ENCODE peak calls at places on chromosomes 12 and 14, in seven cellular contexts. One of them, this sample, is unnamed.

GRCh38 chr12:2112401-2112800 is 59.6 kb downstream of the CACNA1C start:
- DNase-seq in neuronal stem cell: no peak
- DNase-seq in IMR-90: no peak
- DNase-seq in mesendoderm: no peak
- DNase-seq in mesenchymal stem cell: no peak
- DNase-seq in H1: no peak
- DNase-seq in trophoblast cell: no peak
- DNase-seq in this sample: no peak

GRCh38 chr12:108637631-108638030 is 3.9 kb upstream of the SELPLG start:
- DNase-seq in neuronal stem cell: no peak
- DNase-seq in IMR-90: no peak
- DNase-seq in mesendoderm: no peak
- DNase-seq in mesenchymal stem cell: no peak
- DNase-seq in H1: no peak
- DNase-seq in trophoblast cell: no peak
- DNase-seq in this sample: peak; percentile 19

GRCh38 chr14:23387916-23388882 is 11.4 kb downstream of the CMTM5 start:
- DNase-seq in neuronal stem cell: no peak
- DNase-seq in IMR-90: no peak
- DNase-seq in mesendoderm: no peak
- DNase-seq in mesenchymal stem cell: no peak
- DNase-seq in H1: no peak
- DNase-seq in trophoblast cell: no peak
- DNase-seq in this sample: no peak

GRCh38 chr14:105925615-105926414 is 399.4 kb downstream of the TMEM121 start:
- DNase-seq in neuronal stem cell: no peak
- DNase-seq in IMR-90: no peak
- DNase-seq in mesendoderm: no peak
- DNase-seq in mesenchymal stem cell: no peak
- DNase-seq in H1: no peak
- DNase-seq in trophoblast cell: no peak
- DNase-seq in this sample: no peak

GRCh38 chr14:57865450-57866198 is at the start of gene SLC35F4:
- DNase-seq in neuronal stem cell: peak; percentile 82
- DNase-seq in IMR-90: no peak
- DNase-seq in mesendoderm: peak; percentile 85
- DNase-seq in mesenchymal stem cell: no peak
- DNase-seq in H1: peak; percentile 97
- DNase-seq in trophoblast cell: no peak
- DNase-seq in this sample: peak; percentile 89

GRCh38 chr12:5259523-5259922 is 172.4 kb upstream of the NTF3 start:
- DNase-seq in neuronal stem cell: no peak
- DNase-seq in IMR-90: peak; percentile 49
- DNase-seq in mesendoderm: no peak
- DNase-seq in mesenchymal stem cell: no peak
- DNase-seq in H1: no peak
- DNase-seq in trophoblast cell: no peak
- DNase-seq in this sample: no peak

GRCh38 chr14:32382704-32383103 is 53.6 kb downstream of the AKAP6 start:
- DNase-seq in neuronal stem cell: no peak
- DNase-seq in IMR-90: no peak
- DNase-seq in mesendoderm: peak; percentile 25
- DNase-seq in mesenchymal stem cell: no peak
- DNase-seq in H1: no peak
- DNase-seq in trophoblast cell: no peak
- DNase-seq in this sample: no peak

GRCh38 chr12:50764116-50764860 is 387 bp downstream of the ATF1 start:
- DNase-seq in neuronal stem cell: peak; percentile 57
- DNase-seq in IMR-90: peak; percentile 23
- DNase-seq in mesendoderm: peak; percentile 65
- DNase-seq in mesenchymal stem cell: peak; percentile 67
- DNase-seq in H1: peak; percentile 83
- DNase-seq in trophoblast cell: peak; percentile 35
- DNase-seq in this sample: no peak

GRCh38 chr14:57470909-57471308 is 22.7 kb downstream of the CCDC198 start:
- DNase-seq in neuronal stem cell: no peak
- DNase-seq in IMR-90: no peak
- DNase-seq in mesendoderm: no peak
- DNase-seq in mesenchymal stem cell: no peak
- DNase-seq in H1: no peak
- DNase-seq in trophoblast cell: no peak
- DNase-seq in this sample: no peak

GRCh38 chr12:50411051-50411660 is 10.5 kb downstream of the LARP4 start:
- DNase-seq in neuronal stem cell: no peak
- DNase-seq in IMR-90: peak; percentile 24
- DNase-seq in mesendoderm: no peak
- DNase-seq in mesenchymal stem cell: peak; percentile 37
- DNase-seq in H1: no peak
- DNase-seq in trophoblast cell: no peak
- DNase-seq in this sample: no peak

DNA sequence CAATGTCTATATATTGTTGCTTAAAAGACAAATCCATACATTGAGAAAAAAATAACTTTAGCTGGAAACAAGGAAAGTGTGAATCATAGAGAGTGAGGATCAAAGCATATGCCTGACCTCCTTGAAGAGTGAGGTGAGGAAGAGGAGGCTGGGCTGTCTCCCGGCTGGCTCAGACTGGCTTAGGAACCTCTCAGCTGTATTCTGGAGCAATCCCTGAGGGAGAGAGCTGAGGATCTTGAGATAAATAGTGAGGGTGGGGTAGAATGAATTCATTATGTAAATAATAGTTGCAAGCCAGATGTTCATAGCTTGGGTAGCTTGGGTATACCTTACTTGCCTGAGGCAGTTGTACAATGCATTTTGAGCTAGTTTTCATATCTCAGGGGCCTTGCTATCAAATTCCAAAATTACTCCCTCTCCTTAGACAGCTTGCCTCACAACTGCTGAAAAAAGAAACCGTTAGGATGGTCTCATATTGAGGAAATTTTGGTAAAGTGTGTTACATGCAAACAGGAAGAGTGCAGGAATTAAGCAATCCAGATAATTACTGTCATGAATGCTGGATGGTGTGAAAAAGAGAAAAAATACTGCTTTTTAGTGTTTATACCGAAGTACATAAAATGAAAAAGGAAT is 30.5 kb upstream of the SLC15A5 start:
- DNase-seq in neuronal stem cell: no peak
- DNase-seq in IMR-90: no peak
- DNase-seq in mesendoderm: no peak
- DNase-seq in mesenchymal stem cell: no peak
- DNase-seq in H1: no peak
- DNase-seq in trophoblast cell: no peak
- DNase-seq in this sample: no peak
- H2BK5ac ChIP-seq in neuronal stem cell: no peak overlapping the region
- H2BK5ac ChIP-seq in IMR-90: no peak overlapping the region
- H2BK5ac ChIP-seq in mesendoderm: no peak overlapping the region
- H2BK5ac ChIP-seq in mesenchymal stem cell: no peak overlapping the region
- H2BK5ac ChIP-seq in H1: no peak overlapping the region
- H2BK5ac ChIP-seq in trophoblast cell: no peak overlapping the region
- H2BK5ac ChIP-seq in this sample: no peak overlapping the region

GRCh38 chr14:72824051-72824450 is 69.8 kb downstream of the DPF3 start:
- DNase-seq in neuronal stem cell: no peak
- DNase-seq in IMR-90: no peak
- DNase-seq in mesendoderm: peak; percentile 38
- DNase-seq in mesenchymal stem cell: no peak
- DNase-seq in H1: no peak
- DNase-seq in trophoblast cell: peak; percentile 82
- DNase-seq in this sample: no peak

GRCh38 chr14:72826039-72826438 is 67.9 kb downstream of the DPF3 start:
- DNase-seq in neuronal stem cell: no peak
- DNase-seq in IMR-90: no peak
- DNase-seq in mesendoderm: peak; percentile 11
- DNase-seq in mesenchymal stem cell: no peak
- DNase-seq in H1: no peak
- DNase-seq in trophoblast cell: no peak
- DNase-seq in this sample: no peak

GRCh38 chr14:72818998-72819397 is 74.9 kb downstream of the DPF3 start:
- DNase-seq in neuronal stem cell: no peak
- DNase-seq in IMR-90: no peak
- DNase-seq in mesendoderm: no peak
- DNase-seq in mesenchymal stem cell: no peak
- DNase-seq in H1: no peak
- DNase-seq in trophoblast cell: no peak
- DNase-seq in this sample: no peak

GRCh38 chr14:72825486-72825885 is 68.4 kb downstream of the DPF3 start:
- DNase-seq in neuronal stem cell: no peak
- DNase-seq in IMR-90: no peak
- DNase-seq in mesendoderm: peak; percentile 5
- DNase-seq in mesenchymal stem cell: no peak
- DNase-seq in H1: no peak
- DNase-seq in trophoblast cell: no peak
- DNase-seq in this sample: no peak

DNA sequence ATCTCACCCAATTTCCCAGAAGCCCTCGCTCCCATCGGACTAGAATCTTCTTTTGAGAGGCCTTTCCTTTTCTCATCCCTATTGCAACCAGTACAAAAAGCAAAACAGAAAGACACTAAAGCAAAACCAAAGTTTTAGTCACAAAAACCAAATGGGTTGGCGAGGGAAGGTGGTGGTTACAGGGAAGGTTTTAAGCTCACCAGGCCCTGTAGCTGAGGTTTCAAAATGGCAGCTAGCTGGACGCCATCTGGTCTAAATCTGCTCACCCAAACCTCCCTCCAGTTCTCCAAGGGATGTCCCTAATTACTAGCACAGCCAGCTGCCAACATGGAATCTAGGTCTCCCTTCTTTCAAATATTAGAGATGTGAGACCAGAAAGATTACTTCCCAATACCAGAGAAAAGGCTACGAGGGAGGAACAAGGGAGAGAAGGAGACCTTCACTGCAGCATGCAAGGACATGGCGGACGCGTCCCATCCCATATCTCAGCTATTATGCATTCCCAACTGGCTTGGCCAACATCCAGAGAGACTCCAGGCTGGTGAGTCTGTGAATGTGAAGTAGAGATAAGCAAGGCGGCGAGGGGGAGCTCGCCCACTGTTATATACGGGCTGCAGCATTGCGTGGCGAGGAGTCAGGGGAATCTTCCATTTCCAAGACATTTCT is 70.8 kb downstream of the DPF3 start:
- DNase-seq in neuronal stem cell: no peak
- DNase-seq in IMR-90: no peak
- DNase-seq in mesendoderm: no peak
- DNase-seq in mesenchymal stem cell: no peak
- DNase-seq in H1: no peak
- DNase-seq in trophoblast cell: peak; percentile 12
- DNase-seq in this sample: no peak
- H2BK5ac ChIP-seq in neuronal stem cell: no peak overlapping the region
- H2BK5ac ChIP-seq in IMR-90: no peak overlapping the region
- H2BK5ac ChIP-seq in mesendoderm: no peak overlapping the region
- H2BK5ac ChIP-seq in mesenchymal stem cell: no peak overlapping the region
- H2BK5ac ChIP-seq in H1: no peak overlapping the region
- H2BK5ac ChIP-seq in trophoblast cell: no peak overlapping the region
- H2BK5ac ChIP-seq in this sample: no peak overlapping the region

GRCh38 chr12:124633954-124634352 is 66.5 kb upstream of the NCOR2 start:
- DNase-seq in neuronal stem cell: no peak
- DNase-seq in IMR-90: no peak
- DNase-seq in mesendoderm: no peak
- DNase-seq in mesenchymal stem cell: no peak
- DNase-seq in H1: no peak
- DNase-seq in trophoblast cell: no peak
- DNase-seq in this sample: no peak
- H2BK5ac ChIP-seq in neuronal stem cell: no peak overlapping the region
- H2BK5ac ChIP-seq in IMR-90: no peak overlapping the region
- H2BK5ac ChIP-seq in mesendoderm: no peak overlapping the region
- H2BK5ac ChIP-seq in mesenchymal stem cell: peak overlapping the region; percentile 24
- H2BK5ac ChIP-seq in H1: no peak overlapping the region
- H2BK5ac ChIP-seq in trophoblast cell: peak overlapping the region; percentile 16
- H2BK5ac ChIP-seq in this sample: no peak overlapping the region

DNA sequence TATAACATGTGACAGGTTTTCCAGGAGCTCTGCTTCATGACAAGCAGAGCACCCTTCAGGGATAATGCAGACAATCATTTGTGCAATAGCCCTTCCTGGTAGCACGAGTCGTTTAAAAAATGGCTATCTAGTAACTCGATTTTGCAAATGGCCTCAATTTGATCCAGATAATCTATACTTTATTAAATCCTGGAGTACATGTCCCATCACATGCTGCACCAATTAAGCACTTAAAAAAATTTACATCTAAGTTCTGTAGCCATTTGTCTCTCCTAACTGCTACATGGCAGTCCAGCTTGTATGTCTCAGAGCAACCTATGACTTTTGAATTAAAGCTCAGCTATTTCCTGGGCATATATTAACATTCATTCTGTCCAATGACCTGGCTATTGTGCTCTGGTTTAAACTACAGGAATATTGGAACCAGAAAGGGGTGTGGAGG is 79.8 kb downstream of the TTC8 start:
- DNase-seq in neuronal stem cell: no peak
- DNase-seq in IMR-90: no peak
- DNase-seq in mesendoderm: no peak
- DNase-seq in mesenchymal stem cell: no peak
- DNase-seq in H1: no peak
- DNase-seq in trophoblast cell: no peak
- DNase-seq in this sample: no peak
- H2BK5ac ChIP-seq in neuronal stem cell: no peak overlapping the region
- H2BK5ac ChIP-seq in IMR-90: no peak overlapping the region
- H2BK5ac ChIP-seq in mesendoderm: no peak overlapping the region
- H2BK5ac ChIP-seq in mesenchymal stem cell: no peak overlapping the region
- H2BK5ac ChIP-seq in H1: no peak overlapping the region
- H2BK5ac ChIP-seq in trophoblast cell: no peak overlapping the region
- H2BK5ac ChIP-seq in this sample: no peak overlapping the region

This sample was measured in H9.